ENCODE peak calls at places on chromosome 7, in ten cellular contexts. L is endodermal cell, B is GM12865, P is A549, D is stomach, W is WERI-Rb-1, O is psoas muscle, I is pancreas, Q is PC-9, V is AG09309. S is an unnamed sample.

GRCh38 chr7:151304856-151305255 is 36.8 kb upstream of the NUB1 start:
- DNase-seq in D (no peak), P (no peak), B (no peak), L (peak; percentile 80), I (no peak), W (no peak), V (no peak), O (no peak), Q (no peak), S (peak; percentile 7)

GRCh38 chr7:83872501-83872900 is 223.6 kb upstream of the SEMA3E start:
- DNase-seq in W (no peak), B (no peak), D (no peak), O (no peak), Q (no peak), P (no peak), L (no peak), I (no peak), V (no peak), S (no peak)

GRCh38 chr7:103811997-103812396 is 177.5 kb downstream of the RELN start:
- DNase-seq in D (no peak), Q (no peak), P (no peak), W (no peak), O (no peak), L (no peak), I (no peak), B (peak; percentile 41), V (no peak), S (no peak)

GRCh38 chr7:105423987-105424386 is 35.3 kb upstream of the SRPK2 start:
- DNase-seq in O (no peak), W (no peak), B (no peak), Q (no peak), I (no peak), L (no peak), V (no peak), P (no peak), D (no peak), S (no peak)

GRCh38 chr7:116213361-116214155 is 3.2 kb downstream of the TES start:
- DNase-seq in P (no peak), B (no peak), L (no peak), I (no peak), O (no peak), Q (no peak), D (no peak), V (no peak), W (no peak), S (no peak)

GRCh38 chr7:100556541-100556940 is 17.2 kb downstream of the SAP25 start:
- DNase-seq in I (no peak), V (peak; percentile 52), L (no peak), D (no peak), P (no peak), Q (no peak), W (no peak), B (no peak), O (no peak), S (no peak)

GRCh38 chr7:73851410-73852338 is 9.3 kb upstream of the TMEM270 start:
- DNase-seq in V (peak; percentile 91), I (no peak), P (peak; percentile 62), W (no peak), O (no peak), Q (peak; percentile 99), D (no peak), L (no peak), B (peak; percentile 59), S (no peak)

GRCh38 chr7:108222236-108222892 is 92.2 kb upstream of the LAMB4 start:
- DNase-seq in O (no peak), Q (no peak), B (no peak), V (no peak), D (no peak), I (no peak), W (peak; percentile 24), L (peak; percentile 71), P (no peak), S (no peak)

GRCh38 chr7:34155225-34155908 is 250.0 kb downstream of the BMPER start:
- DNase-seq in D (no peak), I (no peak), B (no peak), V (peak; percentile 97), W (no peak), L (no peak), O (peak; percentile 71), P (peak; percentile 24), Q (no peak), S (no peak)

GRCh38 chr7:121012919-121013318 is 24.4 kb downstream of the CPED1 start:
- DNase-seq in D (no peak), V (no peak), P (no peak), O (no peak), I (no peak), W (no peak), B (no peak), Q (no peak), L (no peak), S (no peak)

GRCh38 chr7:52592698-52593097 is 442.7 kb upstream of the POM121L12 start:
- DNase-seq in P (no peak), W (no peak), V (no peak), Q (no peak), D (no peak), B (no peak), O (no peak), I (no peak), L (no peak), S (no peak)

GRCh38 chr7:102061981-102062390 is 224.7 kb upstream of the SH2B2 start:
- DNase-seq in P (no peak), D (no peak), W (no peak), V (no peak), O (no peak), L (no peak), B (peak; percentile 88), Q (no peak), I (no peak), S (no peak)

GRCh38 chr7:112371721-112372120 is 78.5 kb upstream of the IFRD1 start:
- DNase-seq in P (no peak), W (no peak), D (no peak), L (no peak), I (no peak), V (no peak), O (no peak), B (no peak), Q (no peak), S (no peak)

GRCh38 chr7:101688183-101688831 is 59.2 kb upstream of the MYL10 start:
- DNase-seq in Q (no peak), O (peak; percentile 89), P (peak; percentile 85), B (peak; percentile 84), V (no peak), L (peak; percentile 94), D (peak; percentile 82), W (peak; percentile 80), I (peak; percentile 54), S (peak; percentile 82)

GRCh38 chr7:71842376-71842775 is 569.8 kb downstream of the CALN1 start:
- DNase-seq in Q (no peak), O (no peak), B (no peak), I (no peak), P (no peak), V (no peak), L (no peak), W (no peak), D (no peak), S (no peak)

GRCh38 chr7:7911339-7911738 is 57.3 kb upstream of the GLCCI1 start:
- DNase-seq in V (peak; percentile 10), W (no peak), I (no peak), L (peak; percentile 59), B (no peak), P (no peak), O (no peak), D (no peak), Q (peak; percentile 99), S (no peak)

GRCh38 chr7:139827042-139827441 is 2.0 kb upstream of the TBXAS1 start:
- DNase-seq in O (no peak), Q (no peak), L (no peak), I (no peak), D (no peak), B (peak; percentile 47), W (peak; percentile 23), P (no peak), V (no peak), S (no peak)

GRCh38 chr7:112843151-112843550 is 53.0 kb upstream of the TMEM168 start:
- DNase-seq in P (no peak), W (no peak), D (no peak), Q (no peak), V (no peak), I (no peak), O (no peak), L (no peak), B (no peak), S (no peak)

DNA sequence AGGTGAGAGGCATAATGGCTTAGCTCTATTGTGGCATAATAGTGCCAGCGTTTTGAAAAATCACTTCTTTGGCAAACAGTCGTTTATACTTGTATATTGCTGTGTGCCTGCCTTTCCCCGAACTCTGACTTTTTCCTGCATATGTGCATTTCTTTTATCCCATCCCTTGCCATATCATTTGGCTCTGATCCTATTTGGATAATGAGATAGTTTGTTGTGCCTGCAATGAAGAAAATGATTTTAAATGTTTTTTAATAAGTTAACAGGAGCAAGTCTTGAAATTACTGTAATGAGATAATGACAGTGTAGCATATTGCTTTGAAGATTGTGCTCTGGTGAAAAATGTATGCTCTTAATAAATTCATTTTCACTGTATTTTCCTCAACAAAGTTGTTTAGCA is 288.0 kb upstream of the LRGUK start:
- DNase-seq in P (no peak), V (no peak), D (no peak), L (no peak), I (no peak), W (no peak), Q (no peak), B (no peak), O (no peak), S (no peak)
- H3K4me3 ChIP-seq in P (no peak overlapping the region), V (no peak overlapping the region), D (no peak overlapping the region), L (no peak overlapping the region), I (no peak overlapping the region), W (no peak overlapping the region), Q (no peak overlapping the region), B (no peak overlapping the region), O (no peak overlapping the region), S (no peak overlapping the region)

DNA sequence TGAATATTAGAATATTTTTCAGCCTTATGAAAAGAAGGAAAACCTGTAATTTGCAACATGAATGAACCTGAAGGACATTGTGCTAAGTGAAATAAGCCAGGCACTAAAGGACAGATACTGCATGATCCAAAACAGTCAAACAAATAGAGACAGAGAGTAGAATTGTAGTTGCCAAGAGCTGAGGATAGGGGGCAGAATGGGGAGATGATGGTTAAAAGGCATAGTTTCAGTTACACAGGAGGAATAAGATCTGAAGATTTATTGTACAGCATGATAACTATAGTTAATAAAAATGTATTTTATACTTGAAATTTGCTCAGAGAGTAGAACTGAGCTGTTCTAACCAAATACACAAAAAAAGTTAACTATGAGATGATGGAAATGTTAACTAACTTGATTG is 149.0 kb upstream of the TMEM106B start:
- DNase-seq in Q (no peak), W (no peak), D (no peak), O (no peak), V (no peak), I (no peak), L (no peak), P (no peak), B (peak; percentile 8), S (no peak)
- TF ChIP-seq CTCF in Q (peak; percentile 41), W (peak; percentile 32), D (no peak), O (no peak), V (peak; percentile 28), I (no peak), L (peak; percentile 76), P (no peak), B (peak; percentile 36), S (no peak)

GRCh38 chr7:129785457-129786178 is 167.1 kb downstream of the UBE2H start:
- DNase-seq in Q (peak; percentile 13), O (no peak), I (no peak), B (no peak), P (no peak), V (no peak), W (no peak), D (no peak), L (peak; percentile 74), S (no peak)
- H3K4me3 ChIP-seq in Q (no peak overlapping the region), O (peak overlapping the region; percentile 30), I (peak overlapping the region; percentile 14), B (no peak overlapping the region), P (no peak overlapping the region), V (no peak overlapping the region), W (no peak overlapping the region), D (no peak overlapping the region), L (peak overlapping the region; percentile 40), S (peak overlapping the region; percentile 55)

GRCh38 chr7:55307123-55307916 is 57.8 kb upstream of the LANCL2 start:
- DNase-seq in W (peak; percentile 18), B (no peak), I (no peak), V (no peak), D (no peak), O (no peak), P (no peak), L (peak; percentile 81), Q (no peak), S (no peak)
- TF ChIP-seq CTCF in W (peak; percentile 27), B (no peak), I (no peak), V (peak; percentile 18), D (no peak), O (no peak), P (no peak), L (peak; percentile 60), Q (no peak), S (no peak)

S was measured in coronary artery.